ENCODE peak calls at places on chromosomes 12 and 14, in nine cellular contexts. One of them, this sample, is unnamed.

GRCh38 chr14:51395361-51395849 is 155.4 kb downstream of the TMX1 start:
- DNase-seq in GDM1: no peak
- DNase-seq in lower leg skin: peak; percentile 57
- DNase-seq in omental fat pad: no peak
- DNase-seq in left ventricle myocardium inferior: peak; percentile 65
- DNase-seq in neural crest cell: peak; percentile 29
- DNase-seq in MM.1S: no peak
- DNase-seq in fibroblast of the aortic adventitia: peak; percentile 94
- DNase-seq in psoas muscle: peak; percentile 75
- DNase-seq in this sample: no peak

GRCh38 chr14:33404054-33404453 is 465.4 kb downstream of the NPAS3 start:
- DNase-seq in GDM1: no peak
- DNase-seq in lower leg skin: no peak
- DNase-seq in omental fat pad: no peak
- DNase-seq in left ventricle myocardium inferior: no peak
- DNase-seq in neural crest cell: no peak
- DNase-seq in MM.1S: no peak
- DNase-seq in fibroblast of the aortic adventitia: peak; percentile 82
- DNase-seq in psoas muscle: no peak
- DNase-seq in this sample: no peak

GRCh38 chr12:75883241-75883640 is 148.3 kb downstream of the PHLDA1 start:
- DNase-seq in GDM1: no peak
- DNase-seq in lower leg skin: no peak
- DNase-seq in omental fat pad: no peak
- DNase-seq in left ventricle myocardium inferior: no peak
- DNase-seq in neural crest cell: no peak
- DNase-seq in MM.1S: no peak
- DNase-seq in fibroblast of the aortic adventitia: no peak
- DNase-seq in psoas muscle: no peak
- DNase-seq in this sample: no peak

GRCh38 chr14:74512431-74512830 is 18.9 kb downstream of the ISCA2 start:
- DNase-seq in GDM1: no peak
- DNase-seq in lower leg skin: no peak
- DNase-seq in omental fat pad: no peak
- DNase-seq in left ventricle myocardium inferior: no peak
- DNase-seq in neural crest cell: no peak
- DNase-seq in MM.1S: no peak
- DNase-seq in fibroblast of the aortic adventitia: no peak
- DNase-seq in psoas muscle: peak; percentile 13
- DNase-seq in this sample: no peak

GRCh38 chr14:98411154-98411553 is 860.8 kb downstream of the BCL11B start:
- DNase-seq in GDM1: no peak
- DNase-seq in lower leg skin: no peak
- DNase-seq in omental fat pad: no peak
- DNase-seq in left ventricle myocardium inferior: no peak
- DNase-seq in neural crest cell: no peak
- DNase-seq in MM.1S: no peak
- DNase-seq in fibroblast of the aortic adventitia: no peak
- DNase-seq in psoas muscle: no peak
- DNase-seq in this sample: no peak

GRCh38 chr12:47087088-47087688 is 7.4 kb upstream of the AMIGO2 start:
- DNase-seq in GDM1: no peak
- DNase-seq in lower leg skin: no peak
- DNase-seq in omental fat pad: no peak
- DNase-seq in left ventricle myocardium inferior: no peak
- DNase-seq in neural crest cell: no peak
- DNase-seq in MM.1S: no peak
- DNase-seq in fibroblast of the aortic adventitia: peak; percentile 72
- DNase-seq in psoas muscle: no peak
- DNase-seq in this sample: no peak

GRCh38 chr12:2251485-2252179 is 198.8 kb downstream of the CACNA1C start:
- DNase-seq in GDM1: no peak
- DNase-seq in lower leg skin: no peak
- DNase-seq in omental fat pad: no peak
- DNase-seq in left ventricle myocardium inferior: no peak
- DNase-seq in neural crest cell: no peak
- DNase-seq in MM.1S: no peak
- DNase-seq in fibroblast of the aortic adventitia: no peak
- DNase-seq in psoas muscle: no peak
- DNase-seq in this sample: no peak

GRCh38 chr14:106493962-106494823 is 967.8 kb downstream of the TMEM121 start:
- DNase-seq in GDM1: peak; percentile 18
- DNase-seq in lower leg skin: no peak
- DNase-seq in omental fat pad: no peak
- DNase-seq in left ventricle myocardium inferior: no peak
- DNase-seq in neural crest cell: no peak
- DNase-seq in MM.1S: no peak
- DNase-seq in fibroblast of the aortic adventitia: no peak
- DNase-seq in psoas muscle: no peak
- DNase-seq in this sample: no peak

GRCh38 chr12:69497308-69498026 is 27.3 kb downstream of the FRS2 start:
- DNase-seq in GDM1: no peak
- DNase-seq in lower leg skin: no peak
- DNase-seq in omental fat pad: no peak
- DNase-seq in left ventricle myocardium inferior: no peak
- DNase-seq in neural crest cell: no peak
- DNase-seq in MM.1S: peak; percentile 34
- DNase-seq in fibroblast of the aortic adventitia: peak; percentile 63
- DNase-seq in psoas muscle: no peak
- DNase-seq in this sample: no peak

GRCh38 chr12:19065871-19066270 is 63.7 kb upstream of the PLEKHA5 start:
- DNase-seq in GDM1: no peak
- DNase-seq in lower leg skin: no peak
- DNase-seq in omental fat pad: no peak
- DNase-seq in left ventricle myocardium inferior: no peak
- DNase-seq in neural crest cell: no peak
- DNase-seq in MM.1S: no peak
- DNase-seq in fibroblast of the aortic adventitia: no peak
- DNase-seq in psoas muscle: no peak
- DNase-seq in this sample: no peak

GRCh38 chr12:69039881-69040280 is 106.9 kb upstream of the CPM start:
- DNase-seq in GDM1: no peak
- DNase-seq in lower leg skin: no peak
- DNase-seq in omental fat pad: no peak
- DNase-seq in left ventricle myocardium inferior: no peak
- DNase-seq in neural crest cell: no peak
- DNase-seq in MM.1S: no peak
- DNase-seq in fibroblast of the aortic adventitia: no peak
- DNase-seq in psoas muscle: no peak
- DNase-seq in this sample: peak; percentile 6

GRCh38 chr14:68851078-68851477 is 58.2 kb upstream of the ZFP36L1 start:
- DNase-seq in GDM1: no peak
- DNase-seq in lower leg skin: no peak
- DNase-seq in omental fat pad: no peak
- DNase-seq in left ventricle myocardium inferior: no peak
- DNase-seq in neural crest cell: no peak
- DNase-seq in MM.1S: no peak
- DNase-seq in fibroblast of the aortic adventitia: no peak
- DNase-seq in psoas muscle: no peak
- DNase-seq in this sample: no peak

GRCh38 chr12:122078141-122079037 is at the start of gene MLXIP:
- DNase-seq in GDM1: peak; percentile 90
- DNase-seq in lower leg skin: peak; percentile 91
- DNase-seq in omental fat pad: peak; percentile 81
- DNase-seq in left ventricle myocardium inferior: peak; percentile 95
- DNase-seq in neural crest cell: peak; percentile 82
- DNase-seq in MM.1S: peak; percentile 87
- DNase-seq in fibroblast of the aortic adventitia: peak; percentile 91
- DNase-seq in psoas muscle: peak; percentile 97
- DNase-seq in this sample: peak; percentile 88

GRCh38 chr12:21941522-21942376 is 523 bp upstream of the ABCC9 start:
- DNase-seq in GDM1: no peak
- DNase-seq in lower leg skin: peak; percentile 18
- DNase-seq in omental fat pad: no peak
- DNase-seq in left ventricle myocardium inferior: peak; percentile 71
- DNase-seq in neural crest cell: peak; percentile 28
- DNase-seq in MM.1S: no peak
- DNase-seq in fibroblast of the aortic adventitia: peak; percentile 73
- DNase-seq in psoas muscle: peak; percentile 87
- DNase-seq in this sample: no peak

GRCh38 chr12:753401-754237 is 1.2 kb downstream of the WNK1 start:
- DNase-seq in GDM1: no peak
- DNase-seq in lower leg skin: peak; percentile 28
- DNase-seq in omental fat pad: no peak
- DNase-seq in left ventricle myocardium inferior: peak; percentile 50
- DNase-seq in neural crest cell: peak; percentile 33
- DNase-seq in MM.1S: peak; percentile 52
- DNase-seq in fibroblast of the aortic adventitia: peak; percentile 32
- DNase-seq in psoas muscle: peak; percentile 83
- DNase-seq in this sample: peak; percentile 49

GRCh38 chr12:29072631-29073030 is 76.4 kb upstream of the FAR2 start:
- DNase-seq in GDM1: no peak
- DNase-seq in lower leg skin: no peak
- DNase-seq in omental fat pad: no peak
- DNase-seq in left ventricle myocardium inferior: no peak
- DNase-seq in neural crest cell: no peak
- DNase-seq in MM.1S: no peak
- DNase-seq in fibroblast of the aortic adventitia: no peak
- DNase-seq in psoas muscle: no peak
- DNase-seq in this sample: no peak

GRCh38 chr12:100404769-100405407 is 48.0 kb downstream of the SLC17A8 start:
- DNase-seq in GDM1: no peak
- DNase-seq in lower leg skin: no peak
- DNase-seq in omental fat pad: no peak
- DNase-seq in left ventricle myocardium inferior: no peak
- DNase-seq in neural crest cell: peak; percentile 55
- DNase-seq in MM.1S: peak; percentile 62
- DNase-seq in fibroblast of the aortic adventitia: peak; percentile 12
- DNase-seq in psoas muscle: no peak
- DNase-seq in this sample: no peak